ENCODE peak calls at places on chromosomes 16 and 17, in nine cellular contexts. One of them, this sample, is unnamed.

GRCh38 chr16:85781685-85782370 is 17.5 kb downstream of the EMC8 start:
- DNase-seq in sigmoid colon: peak; percentile 87
- DNase-seq in NB4: peak; percentile 43
- DNase-seq in body of pancreas: peak; percentile 75
- DNase-seq in esophagus squamous epithelium: no peak
- DNase-seq in IMR-90: peak; percentile 66
- DNase-seq in prostate gland: peak; percentile 80
- DNase-seq in HCT116: no peak
- DNase-seq in A549: no peak
- DNase-seq in this sample: no peak

GRCh38 chr16:69234460-69234859 is 47.5 kb downstream of the SNTB2 start:
- DNase-seq in IMR-90: no peak
- DNase-seq in sigmoid colon: no peak
- DNase-seq in body of pancreas: no peak
- DNase-seq in A549: no peak
- DNase-seq in NB4: no peak
- DNase-seq in prostate gland: no peak
- DNase-seq in HCT116: no peak
- DNase-seq in esophagus squamous epithelium: no peak
- DNase-seq in this sample: no peak

GRCh38 chr17:66949501-66949900 is 15.0 kb upstream of the CACNG4 start:
- DNase-seq in esophagus squamous epithelium: no peak
- DNase-seq in NB4: no peak
- DNase-seq in sigmoid colon: no peak
- DNase-seq in IMR-90: peak; percentile 8
- DNase-seq in prostate gland: no peak
- DNase-seq in HCT116: no peak
- DNase-seq in body of pancreas: no peak
- DNase-seq in A549: no peak
- DNase-seq in this sample: no peak

GRCh38 chr16:11238272-11239202 is 17.5 kb downstream of the SOCS1 start:
- DNase-seq in IMR-90: no peak
- DNase-seq in sigmoid colon: no peak
- DNase-seq in esophagus squamous epithelium: no peak
- DNase-seq in A549: no peak
- DNase-seq in body of pancreas: no peak
- DNase-seq in NB4: no peak
- DNase-seq in prostate gland: no peak
- DNase-seq in HCT116: no peak
- DNase-seq in this sample: no peak

GRCh38 chr17:19365833-19366636 is 3.5 kb upstream of the B9D1 start:
- DNase-seq in esophagus squamous epithelium: no peak
- DNase-seq in IMR-90: no peak
- DNase-seq in body of pancreas: no peak
- DNase-seq in HCT116: no peak
- DNase-seq in prostate gland: no peak
- DNase-seq in sigmoid colon: peak; percentile 40
- DNase-seq in A549: no peak
- DNase-seq in NB4: no peak
- DNase-seq in this sample: no peak

GRCh38 chr17:251531-251930 is 70.1 kb upstream of the DOC2B start:
- DNase-seq in NB4: no peak
- DNase-seq in sigmoid colon: peak; percentile 61
- DNase-seq in body of pancreas: no peak
- DNase-seq in HCT116: no peak
- DNase-seq in esophagus squamous epithelium: no peak
- DNase-seq in A549: no peak
- DNase-seq in IMR-90: no peak
- DNase-seq in prostate gland: no peak
- DNase-seq in this sample: no peak

GRCh38 chr17:1766382-1767135 is 4.7 kb downstream of the SERPINF1 start:
- DNase-seq in A549: no peak
- DNase-seq in HCT116: no peak
- DNase-seq in NB4: no peak
- DNase-seq in body of pancreas: no peak
- DNase-seq in esophagus squamous epithelium: no peak
- DNase-seq in prostate gland: no peak
- DNase-seq in IMR-90: no peak
- DNase-seq in sigmoid colon: no peak
- DNase-seq in this sample: peak; percentile 81

GRCh38 chr17:76843703-76844484 is 24.3 kb upstream of the MGAT5B start:
- DNase-seq in IMR-90: no peak
- DNase-seq in prostate gland: no peak
- DNase-seq in NB4: peak; percentile 49
- DNase-seq in sigmoid colon: no peak
- DNase-seq in HCT116: no peak
- DNase-seq in A549: peak; percentile 33
- DNase-seq in esophagus squamous epithelium: no peak
- DNase-seq in body of pancreas: no peak
- DNase-seq in this sample: no peak

GRCh38 chr17:82281502-82282238 is 8.2 kb upstream of the CSNK1D start:
- DNase-seq in body of pancreas: peak; percentile 86
- DNase-seq in NB4: peak; percentile 66
- DNase-seq in sigmoid colon: no peak
- DNase-seq in HCT116: peak; percentile 66
- DNase-seq in IMR-90: peak; percentile 33
- DNase-seq in esophagus squamous epithelium: no peak
- DNase-seq in prostate gland: peak; percentile 66
- DNase-seq in A549: peak; percentile 54
- DNase-seq in this sample: no peak

GRCh38 chr16:11163761-11164261 is 92.2 kb downstream of the SOCS1 start:
- DNase-seq in HCT116: no peak
- DNase-seq in prostate gland: no peak
- DNase-seq in sigmoid colon: no peak
- DNase-seq in NB4: no peak
- DNase-seq in body of pancreas: no peak
- DNase-seq in esophagus squamous epithelium: no peak
- DNase-seq in IMR-90: no peak
- DNase-seq in A549: no peak
- DNase-seq in this sample: no peak

GRCh38 chr16:69861276-69862030 is 89.7 kb upstream of the CLEC18A start:
- DNase-seq in HCT116: no peak
- DNase-seq in prostate gland: peak; percentile 50
- DNase-seq in body of pancreas: peak; percentile 38
- DNase-seq in A549: no peak
- DNase-seq in esophagus squamous epithelium: no peak
- DNase-seq in IMR-90: peak; percentile 75
- DNase-seq in sigmoid colon: peak; percentile 82
- DNase-seq in NB4: no peak
- DNase-seq in this sample: no peak

GRCh38 chr17:30594223-30594952 is 117.2 kb downstream of the GOSR1 start:
- DNase-seq in esophagus squamous epithelium: no peak
- DNase-seq in prostate gland: no peak
- DNase-seq in IMR-90: no peak
- DNase-seq in HCT116: no peak
- DNase-seq in body of pancreas: no peak
- DNase-seq in sigmoid colon: no peak
- DNase-seq in A549: no peak
- DNase-seq in NB4: no peak
- DNase-seq in this sample: peak; percentile 61
- H3K4me3 ChIP-seq in esophagus squamous epithelium: no peak overlapping the region
- H3K4me3 ChIP-seq in prostate gland: no peak overlapping the region
- H3K4me3 ChIP-seq in IMR-90: no peak overlapping the region
- H3K4me3 ChIP-seq in HCT116: no peak overlapping the region
- H3K4me3 ChIP-seq in body of pancreas: no peak overlapping the region
- H3K4me3 ChIP-seq in sigmoid colon: no peak overlapping the region
- H3K4me3 ChIP-seq in A549: no peak overlapping the region
- H3K4me3 ChIP-seq in NB4: no peak overlapping the region
- H3K4me3 ChIP-seq in this sample: no peak overlapping the region

GRCh38 chr17:49819651-49820050 is 28.2 kb downstream of the TAC4 start:
- DNase-seq in A549: no peak
- DNase-seq in HCT116: no peak
- DNase-seq in IMR-90: no peak
- DNase-seq in body of pancreas: no peak
- DNase-seq in prostate gland: no peak
- DNase-seq in esophagus squamous epithelium: no peak
- DNase-seq in NB4: no peak
- DNase-seq in sigmoid colon: no peak
- DNase-seq in this sample: no peak

GRCh38 chr17:49815761-49816281 is 27.3 kb downstream of the KAT7 start:
- DNase-seq in prostate gland: peak; percentile 77
- DNase-seq in body of pancreas: no peak
- DNase-seq in esophagus squamous epithelium: no peak
- DNase-seq in NB4: no peak
- DNase-seq in IMR-90: no peak
- DNase-seq in sigmoid colon: no peak
- DNase-seq in HCT116: no peak
- DNase-seq in A549: no peak
- DNase-seq in this sample: no peak

GRCh38 chr17:49817993-49818392 is 29.5 kb downstream of the KAT7 start:
- DNase-seq in NB4: no peak
- DNase-seq in HCT116: no peak
- DNase-seq in prostate gland: no peak
- DNase-seq in esophagus squamous epithelium: no peak
- DNase-seq in IMR-90: no peak
- DNase-seq in body of pancreas: no peak
- DNase-seq in A549: no peak
- DNase-seq in sigmoid colon: no peak
- DNase-seq in this sample: no peak

GRCh38 chr17:49819118-49819517 is 28.8 kb downstream of the TAC4 start:
- DNase-seq in sigmoid colon: no peak
- DNase-seq in NB4: no peak
- DNase-seq in HCT116: no peak
- DNase-seq in IMR-90: no peak
- DNase-seq in prostate gland: no peak
- DNase-seq in esophagus squamous epithelium: no peak
- DNase-seq in A549: no peak
- DNase-seq in body of pancreas: no peak
- DNase-seq in this sample: no peak

DNA sequence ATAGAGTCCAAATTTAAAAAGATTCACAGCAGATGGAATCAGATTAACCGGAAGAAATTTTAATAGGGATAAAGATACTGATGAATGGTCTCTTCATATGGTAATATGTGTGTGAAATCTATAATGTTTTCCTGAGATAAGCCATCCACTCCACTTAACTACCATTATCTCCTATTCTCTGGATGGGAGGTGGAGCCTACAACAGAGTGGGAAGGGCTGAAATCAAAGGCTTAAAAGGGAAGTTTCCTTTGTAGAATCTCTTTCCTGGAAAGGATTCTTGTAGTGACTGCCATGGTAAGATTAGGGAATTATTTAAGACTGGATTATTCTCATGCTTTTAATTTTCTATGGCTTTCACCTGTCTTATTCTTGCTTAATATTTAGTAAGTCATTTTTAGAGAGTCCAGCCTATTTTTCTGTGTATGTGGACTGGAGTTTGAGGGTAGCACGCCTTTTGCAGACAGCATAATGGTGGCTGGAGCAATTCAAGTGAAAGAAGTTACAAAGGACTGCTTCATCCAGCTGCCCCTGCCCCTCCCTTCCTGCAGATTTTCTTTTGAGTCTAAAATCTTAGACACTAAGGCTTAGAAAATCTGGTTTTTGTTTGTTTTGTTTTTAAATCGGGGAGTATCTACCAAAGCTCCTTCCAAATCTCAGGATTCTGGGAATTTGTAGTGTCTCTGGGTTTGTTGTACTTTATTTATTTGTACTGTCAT is 26.5 kb downstream of the KAT7 start:
- DNase-seq in prostate gland: no peak
- DNase-seq in esophagus squamous epithelium: no peak
- DNase-seq in IMR-90: no peak
- DNase-seq in NB4: no peak
- DNase-seq in HCT116: no peak
- DNase-seq in A549: no peak
- DNase-seq in body of pancreas: no peak
- DNase-seq in sigmoid colon: no peak
- DNase-seq in this sample: no peak
- TF ChIP-seq POLR2A in prostate gland: no peak
- TF ChIP-seq POLR2A in esophagus squamous epithelium: no peak
- TF ChIP-seq POLR2A in IMR-90: no peak
- TF ChIP-seq POLR2A in NB4: no peak
- TF ChIP-seq POLR2A in HCT116: no peak
- TF ChIP-seq POLR2A in A549: no peak
- TF ChIP-seq POLR2A in body of pancreas: no peak
- TF ChIP-seq POLR2A in sigmoid colon: no peak
- TF ChIP-seq POLR2A in this sample: no peak

GRCh38 chr17:44214896-44215295 is 4.6 kb downstream of the UBTF start:
- DNase-seq in prostate gland: no peak
- DNase-seq in sigmoid colon: no peak
- DNase-seq in NB4: no peak
- DNase-seq in HCT116: no peak
- DNase-seq in body of pancreas: no peak
- DNase-seq in IMR-90: no peak
- DNase-seq in esophagus squamous epithelium: no peak
- DNase-seq in A549: no peak
- DNase-seq in this sample: no peak

GRCh38 chr17:44216674-44217073 is 2.8 kb downstream of the UBTF start:
- DNase-seq in IMR-90: no peak
- DNase-seq in prostate gland: no peak
- DNase-seq in esophagus squamous epithelium: no peak
- DNase-seq in NB4: peak; percentile 5
- DNase-seq in sigmoid colon: no peak
- DNase-seq in HCT116: no peak
- DNase-seq in A549: no peak
- DNase-seq in body of pancreas: no peak
- DNase-seq in this sample: no peak

GRCh38 chr17:44214230-44214494 is 5.3 kb downstream of the UBTF start:
- DNase-seq in A549: no peak
- DNase-seq in IMR-90: no peak
- DNase-seq in HCT116: no peak
- DNase-seq in NB4: no peak
- DNase-seq in esophagus squamous epithelium: no peak
- DNase-seq in sigmoid colon: no peak
- DNase-seq in body of pancreas: no peak
- DNase-seq in prostate gland: no peak
- DNase-seq in this sample: no peak

GRCh38 chr17:44217738-44218343 is 1.6 kb downstream of the UBTF start:
- DNase-seq in A549: no peak
- DNase-seq in sigmoid colon: no peak
- DNase-seq in prostate gland: no peak
- DNase-seq in IMR-90: no peak
- DNase-seq in HCT116: no peak
- DNase-seq in esophagus squamous epithelium: no peak
- DNase-seq in body of pancreas: no peak
- DNase-seq in NB4: no peak
- DNase-seq in this sample: peak; percentile 89

GRCh38 chr17:44216173-44216572 is 3.3 kb downstream of the UBTF start:
- DNase-seq in prostate gland: no peak
- DNase-seq in IMR-90: no peak
- DNase-seq in sigmoid colon: no peak
- DNase-seq in HCT116: no peak
- DNase-seq in esophagus squamous epithelium: no peak
- DNase-seq in NB4: peak; percentile 14
- DNase-seq in A549: no peak
- DNase-seq in body of pancreas: no peak
- DNase-seq in this sample: no peak
- H3K4me3 ChIP-seq in prostate gland: no peak overlapping the region
- H3K4me3 ChIP-seq in IMR-90: no peak overlapping the region
- H3K4me3 ChIP-seq in sigmoid colon: no peak overlapping the region
- H3K4me3 ChIP-seq in HCT116: no peak overlapping the region
- H3K4me3 ChIP-seq in esophagus squamous epithelium: no peak overlapping the region
- H3K4me3 ChIP-seq in NB4: peak overlapping the region; percentile 79
- H3K4me3 ChIP-seq in A549: no peak overlapping the region
- H3K4me3 ChIP-seq in body of pancreas: no peak overlapping the region
- H3K4me3 ChIP-seq in this sample: no peak overlapping the region

DNA sequence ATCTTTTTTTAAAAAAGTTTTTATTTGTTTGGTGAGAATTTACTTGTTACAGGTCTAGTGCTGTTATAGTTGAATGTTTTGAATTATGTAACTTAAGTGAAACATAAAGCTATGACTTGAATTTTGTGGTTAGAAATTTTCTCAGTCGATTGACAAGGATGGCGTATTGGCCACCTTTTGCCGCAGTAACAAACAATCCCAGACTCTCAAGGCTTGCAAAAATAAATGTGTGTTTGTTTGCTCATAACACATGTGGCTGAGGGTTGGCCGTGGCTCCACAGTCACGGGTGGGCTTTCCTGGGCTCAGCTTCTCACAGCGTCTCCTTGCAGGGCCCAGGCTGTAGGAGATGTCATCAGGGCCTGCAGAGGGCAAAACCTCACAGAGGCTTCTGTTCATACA is 93.3 kb downstream of the WWOX start:
- DNase-seq in HCT116: no peak
- DNase-seq in esophagus squamous epithelium: no peak
- DNase-seq in NB4: no peak
- DNase-seq in IMR-90: no peak
- DNase-seq in body of pancreas: no peak
- DNase-seq in A549: no peak
- DNase-seq in prostate gland: no peak
- DNase-seq in sigmoid colon: no peak
- DNase-seq in this sample: no peak
- TF ChIP-seq POLR2A in HCT116: no peak
- TF ChIP-seq POLR2A in esophagus squamous epithelium: no peak
- TF ChIP-seq POLR2A in NB4: no peak
- TF ChIP-seq POLR2A in IMR-90: no peak
- TF ChIP-seq POLR2A in body of pancreas: no peak
- TF ChIP-seq POLR2A in A549: no peak
- TF ChIP-seq POLR2A in prostate gland: no peak
- TF ChIP-seq POLR2A in sigmoid colon: no peak
- TF ChIP-seq POLR2A in this sample: no peak

This sample was measured in lower leg skin.